ENCODE peak calls at places on chromosome 20, in nine cellular contexts. One of them, this sample, is unnamed.

GRCh38 chr20:44104807-44105517 is 82.0 kb downstream of the JPH2 start:
- DNase-seq in NCI-H510A treated with DMSO at 0.1 percent for 48 hours: peak
- DNase-seq in Calu3: peak
- DNase-seq in mammary epithelial cell: peak
- DNase-seq in dermis microvascular lymphatic vessel endothelial cell: peak
- DNase-seq in activated CD4-positive, alpha-beta T cell treated with anti-CD3 and anti-CD28 coated beads, Interleukin-2, amount 50 U/mL, for 48 hours: no peak
- DNase-seq in SHP77: peak
- DNase-seq in hippocampal formation: no peak
- DNase-seq in HFF-Myc: no peak
- DNase-seq in this sample: no peak

GRCh38 chr20:5996765-5997164 is 46.3 kb downstream of the MCM8 start:
- DNase-seq in NCI-H510A treated with DMSO at 0.1 percent for 48 hours: no peak
- DNase-seq in Calu3: no peak
- DNase-seq in mammary epithelial cell: no peak
- DNase-seq in dermis microvascular lymphatic vessel endothelial cell: no peak
- DNase-seq in activated CD4-positive, alpha-beta T cell treated with anti-CD3 and anti-CD28 coated beads, Interleukin-2, amount 50 U/mL, for 48 hours: no peak
- DNase-seq in SHP77: no peak
- DNase-seq in hippocampal formation: no peak
- DNase-seq in HFF-Myc: no peak
- DNase-seq in this sample: peak

GRCh38 chr20:44544178-44544719 is 22.4 kb upstream of the SERINC3 start:
- DNase-seq in NCI-H510A treated with DMSO at 0.1 percent for 48 hours: no peak
- DNase-seq in Calu3: no peak
- DNase-seq in mammary epithelial cell: no peak
- DNase-seq in dermis microvascular lymphatic vessel endothelial cell: no peak
- DNase-seq in activated CD4-positive, alpha-beta T cell treated with anti-CD3 and anti-CD28 coated beads, Interleukin-2, amount 50 U/mL, for 48 hours: no peak
- DNase-seq in SHP77: no peak
- DNase-seq in hippocampal formation: no peak
- DNase-seq in HFF-Myc: no peak
- DNase-seq in this sample: no peak

GRCh38 chr20:34663213-34663943 is 13.5 kb downstream of the PIGU start:
- DNase-seq in NCI-H510A treated with DMSO at 0.1 percent for 48 hours: no peak
- DNase-seq in Calu3: no peak
- DNase-seq in mammary epithelial cell: no peak
- DNase-seq in dermis microvascular lymphatic vessel endothelial cell: no peak
- DNase-seq in activated CD4-positive, alpha-beta T cell treated with anti-CD3 and anti-CD28 coated beads, Interleukin-2, amount 50 U/mL, for 48 hours: no peak
- DNase-seq in SHP77: no peak
- DNase-seq in hippocampal formation: no peak
- DNase-seq in HFF-Myc: no peak
- DNase-seq in this sample: no peak

GRCh38 chr20:59351148-59352040 is 51.0 kb downstream of the EDN3 start:
- DNase-seq in NCI-H510A treated with DMSO at 0.1 percent for 48 hours: no peak
- DNase-seq in Calu3: no peak
- DNase-seq in mammary epithelial cell: no peak
- DNase-seq in dermis microvascular lymphatic vessel endothelial cell: no peak
- DNase-seq in activated CD4-positive, alpha-beta T cell treated with anti-CD3 and anti-CD28 coated beads, Interleukin-2, amount 50 U/mL, for 48 hours: no peak
- DNase-seq in SHP77: no peak
- DNase-seq in hippocampal formation: no peak
- DNase-seq in HFF-Myc: peak
- DNase-seq in this sample: no peak

GRCh38 chr20:21682576-21682975 is 22.9 kb upstream of the PAX1 start:
- DNase-seq in NCI-H510A treated with DMSO at 0.1 percent for 48 hours: no peak
- DNase-seq in Calu3: no peak
- DNase-seq in mammary epithelial cell: no peak
- DNase-seq in dermis microvascular lymphatic vessel endothelial cell: no peak
- DNase-seq in activated CD4-positive, alpha-beta T cell treated with anti-CD3 and anti-CD28 coated beads, Interleukin-2, amount 50 U/mL, for 48 hours: no peak
- DNase-seq in SHP77: peak
- DNase-seq in hippocampal formation: peak
- DNase-seq in HFF-Myc: no peak
- DNase-seq in this sample: no peak

GRCh38 chr20:58179432-58180099 is 48.9 kb downstream of the ANKRD60 start:
- DNase-seq in NCI-H510A treated with DMSO at 0.1 percent for 48 hours: no peak
- DNase-seq in Calu3: peak
- DNase-seq in mammary epithelial cell: peak
- DNase-seq in dermis microvascular lymphatic vessel endothelial cell: no peak
- DNase-seq in activated CD4-positive, alpha-beta T cell treated with anti-CD3 and anti-CD28 coated beads, Interleukin-2, amount 50 U/mL, for 48 hours: peak
- DNase-seq in SHP77: no peak
- DNase-seq in hippocampal formation: peak
- DNase-seq in HFF-Myc: no peak
- DNase-seq in this sample: peak

GRCh38 chr20:23049201-23049932 is at the start of gene THBD:
- DNase-seq in NCI-H510A treated with DMSO at 0.1 percent for 48 hours: peak
- DNase-seq in Calu3: peak
- DNase-seq in mammary epithelial cell: peak
- DNase-seq in dermis microvascular lymphatic vessel endothelial cell: peak
- DNase-seq in activated CD4-positive, alpha-beta T cell treated with anti-CD3 and anti-CD28 coated beads, Interleukin-2, amount 50 U/mL, for 48 hours: peak
- DNase-seq in SHP77: no peak
- DNase-seq in hippocampal formation: no peak
- DNase-seq in HFF-Myc: no peak
- DNase-seq in this sample: no peak

GRCh38 chr20:63752411-63753101 is 13.0 kb downstream of the SLC2A4RG start:
- DNase-seq in NCI-H510A treated with DMSO at 0.1 percent for 48 hours: no peak
- DNase-seq in Calu3: no peak
- DNase-seq in mammary epithelial cell: no peak
- DNase-seq in dermis microvascular lymphatic vessel endothelial cell: no peak
- DNase-seq in activated CD4-positive, alpha-beta T cell treated with anti-CD3 and anti-CD28 coated beads, Interleukin-2, amount 50 U/mL, for 48 hours: no peak
- DNase-seq in SHP77: no peak
- DNase-seq in hippocampal formation: no peak
- DNase-seq in HFF-Myc: no peak
- DNase-seq in this sample: no peak

GRCh38 chr20:54468082-54468481 is 7.3 kb upstream of the DOK5 start:
- DNase-seq in NCI-H510A treated with DMSO at 0.1 percent for 48 hours: no peak
- DNase-seq in Calu3: no peak
- DNase-seq in mammary epithelial cell: no peak
- DNase-seq in dermis microvascular lymphatic vessel endothelial cell: no peak
- DNase-seq in activated CD4-positive, alpha-beta T cell treated with anti-CD3 and anti-CD28 coated beads, Interleukin-2, amount 50 U/mL, for 48 hours: no peak
- DNase-seq in SHP77: peak
- DNase-seq in hippocampal formation: no peak
- DNase-seq in HFF-Myc: no peak
- DNase-seq in this sample: no peak

GRCh38 chr20:53961527-53961926 is 108.9 kb downstream of the BCAS1 start:
- DNase-seq in NCI-H510A treated with DMSO at 0.1 percent for 48 hours: no peak
- DNase-seq in Calu3: no peak
- DNase-seq in mammary epithelial cell: no peak
- DNase-seq in dermis microvascular lymphatic vessel endothelial cell: no peak
- DNase-seq in activated CD4-positive, alpha-beta T cell treated with anti-CD3 and anti-CD28 coated beads, Interleukin-2, amount 50 U/mL, for 48 hours: no peak
- DNase-seq in SHP77: no peak
- DNase-seq in hippocampal formation: no peak
- DNase-seq in HFF-Myc: no peak
- DNase-seq in this sample: no peak

GRCh38 chr20:6051505-6051904 is 2.4 kb downstream of the LRRN4 start:
- DNase-seq in NCI-H510A treated with DMSO at 0.1 percent for 48 hours: no peak
- DNase-seq in Calu3: peak
- DNase-seq in mammary epithelial cell: peak
- DNase-seq in dermis microvascular lymphatic vessel endothelial cell: no peak
- DNase-seq in activated CD4-positive, alpha-beta T cell treated with anti-CD3 and anti-CD28 coated beads, Interleukin-2, amount 50 U/mL, for 48 hours: no peak
- DNase-seq in SHP77: no peak
- DNase-seq in hippocampal formation: no peak
- DNase-seq in HFF-Myc: no peak
- DNase-seq in this sample: no peak

GRCh38 chr20:45138451-45139300 is 14.4 kb upstream of the WFDC12 start:
- DNase-seq in NCI-H510A treated with DMSO at 0.1 percent for 48 hours: no peak
- DNase-seq in Calu3: peak
- DNase-seq in mammary epithelial cell: peak
- DNase-seq in dermis microvascular lymphatic vessel endothelial cell: no peak
- DNase-seq in activated CD4-positive, alpha-beta T cell treated with anti-CD3 and anti-CD28 coated beads, Interleukin-2, amount 50 U/mL, for 48 hours: peak
- DNase-seq in SHP77: no peak
- DNase-seq in hippocampal formation: no peak
- DNase-seq in HFF-Myc: no peak
- DNase-seq in this sample: peak

GRCh38 chr20:39851459-39851858 is 837.6 kb downstream of the MAFB start:
- DNase-seq in NCI-H510A treated with DMSO at 0.1 percent for 48 hours: no peak
- DNase-seq in Calu3: no peak
- DNase-seq in mammary epithelial cell: peak
- DNase-seq in dermis microvascular lymphatic vessel endothelial cell: no peak
- DNase-seq in activated CD4-positive, alpha-beta T cell treated with anti-CD3 and anti-CD28 coated beads, Interleukin-2, amount 50 U/mL, for 48 hours: no peak
- DNase-seq in SHP77: no peak
- DNase-seq in hippocampal formation: no peak
- DNase-seq in HFF-Myc: no peak
- DNase-seq in this sample: no peak

GRCh38 chr20:51446656-51447055 is 95.9 kb downstream of the NFATC2 start:
- DNase-seq in NCI-H510A treated with DMSO at 0.1 percent for 48 hours: no peak
- DNase-seq in Calu3: peak
- DNase-seq in mammary epithelial cell: peak
- DNase-seq in dermis microvascular lymphatic vessel endothelial cell: peak
- DNase-seq in activated CD4-positive, alpha-beta T cell treated with anti-CD3 and anti-CD28 coated beads, Interleukin-2, amount 50 U/mL, for 48 hours: no peak
- DNase-seq in SHP77: no peak
- DNase-seq in hippocampal formation: no peak
- DNase-seq in HFF-Myc: peak
- DNase-seq in this sample: no peak

GRCh38 chr20:47320990-47321805 is 35.3 kb downstream of the ZMYND8 start:
- DNase-seq in NCI-H510A treated with DMSO at 0.1 percent for 48 hours: peak
- DNase-seq in Calu3: peak
- DNase-seq in mammary epithelial cell: peak
- DNase-seq in dermis microvascular lymphatic vessel endothelial cell: no peak
- DNase-seq in activated CD4-positive, alpha-beta T cell treated with anti-CD3 and anti-CD28 coated beads, Interleukin-2, amount 50 U/mL, for 48 hours: no peak
- DNase-seq in SHP77: no peak
- DNase-seq in hippocampal formation: no peak
- DNase-seq in HFF-Myc: no peak
- DNase-seq in this sample: no peak

GRCh38 chr20:32538526-32538918 is 46.6 kb downstream of the NOL4L start:
- DNase-seq in NCI-H510A treated with DMSO at 0.1 percent for 48 hours: no peak
- DNase-seq in Calu3: no peak
- DNase-seq in mammary epithelial cell: no peak
- DNase-seq in dermis microvascular lymphatic vessel endothelial cell: no peak
- DNase-seq in activated CD4-positive, alpha-beta T cell treated with anti-CD3 and anti-CD28 coated beads, Interleukin-2, amount 50 U/mL, for 48 hours: peak
- DNase-seq in SHP77: no peak
- DNase-seq in hippocampal formation: no peak
- DNase-seq in HFF-Myc: no peak
- DNase-seq in this sample: no peak

GRCh38 chr20:55745840-55746239 is 259.5 kb downstream of the CBLN4 start:
- DNase-seq in NCI-H510A treated with DMSO at 0.1 percent for 48 hours: no peak
- DNase-seq in Calu3: no peak
- DNase-seq in mammary epithelial cell: no peak
- DNase-seq in dermis microvascular lymphatic vessel endothelial cell: no peak
- DNase-seq in activated CD4-positive, alpha-beta T cell treated with anti-CD3 and anti-CD28 coated beads, Interleukin-2, amount 50 U/mL, for 48 hours: no peak
- DNase-seq in SHP77: no peak
- DNase-seq in hippocampal formation: no peak
- DNase-seq in HFF-Myc: no peak
- DNase-seq in this sample: no peak

GRCh38 chr20:35106827-35107380 is 14.3 kb upstream of the TRPC4AP start:
- DNase-seq in NCI-H510A treated with DMSO at 0.1 percent for 48 hours: no peak
- DNase-seq in Calu3: no peak
- DNase-seq in mammary epithelial cell: no peak
- DNase-seq in dermis microvascular lymphatic vessel endothelial cell: no peak
- DNase-seq in activated CD4-positive, alpha-beta T cell treated with anti-CD3 and anti-CD28 coated beads, Interleukin-2, amount 50 U/mL, for 48 hours: no peak
- DNase-seq in SHP77: no peak
- DNase-seq in hippocampal formation: no peak
- DNase-seq in HFF-Myc: no peak
- DNase-seq in this sample: no peak

GRCh38 chr20:4227085-4227821 is 211.9 kb upstream of the RNF24 start:
- DNase-seq in NCI-H510A treated with DMSO at 0.1 percent for 48 hours: peak
- DNase-seq in Calu3: peak
- DNase-seq in mammary epithelial cell: peak
- DNase-seq in dermis microvascular lymphatic vessel endothelial cell: no peak
- DNase-seq in activated CD4-positive, alpha-beta T cell treated with anti-CD3 and anti-CD28 coated beads, Interleukin-2, amount 50 U/mL, for 48 hours: no peak
- DNase-seq in SHP77: no peak
- DNase-seq in hippocampal formation: no peak
- DNase-seq in HFF-Myc: no peak
- DNase-seq in this sample: no peak

GRCh38 chr20:56088381-56088780 is 83.1 kb upstream of the CBLN4 start:
- DNase-seq in NCI-H510A treated with DMSO at 0.1 percent for 48 hours: no peak
- DNase-seq in Calu3: no peak
- DNase-seq in mammary epithelial cell: no peak
- DNase-seq in dermis microvascular lymphatic vessel endothelial cell: no peak
- DNase-seq in activated CD4-positive, alpha-beta T cell treated with anti-CD3 and anti-CD28 coated beads, Interleukin-2, amount 50 U/mL, for 48 hours: no peak
- DNase-seq in SHP77: no peak
- DNase-seq in hippocampal formation: no peak
- DNase-seq in HFF-Myc: no peak
- DNase-seq in this sample: no peak

GRCh38 chr20:51597389-51598231 is 55.1 kb upstream of the NFATC2 start:
- DNase-seq in NCI-H510A treated with DMSO at 0.1 percent for 48 hours: no peak
- DNase-seq in Calu3: no peak
- DNase-seq in mammary epithelial cell: no peak
- DNase-seq in dermis microvascular lymphatic vessel endothelial cell: no peak
- DNase-seq in activated CD4-positive, alpha-beta T cell treated with anti-CD3 and anti-CD28 coated beads, Interleukin-2, amount 50 U/mL, for 48 hours: no peak
- DNase-seq in SHP77: no peak
- DNase-seq in hippocampal formation: no peak
- DNase-seq in HFF-Myc: no peak
- DNase-seq in this sample: no peak

GRCh38 chr20:32382102-32382950 is 24.2 kb downstream of the ASXL1 start:
- DNase-seq in NCI-H510A treated with DMSO at 0.1 percent for 48 hours: no peak
- DNase-seq in Calu3: no peak
- DNase-seq in mammary epithelial cell: peak
- DNase-seq in dermis microvascular lymphatic vessel endothelial cell: no peak
- DNase-seq in activated CD4-positive, alpha-beta T cell treated with anti-CD3 and anti-CD28 coated beads, Interleukin-2, amount 50 U/mL, for 48 hours: no peak
- DNase-seq in SHP77: no peak
- DNase-seq in hippocampal formation: no peak
- DNase-seq in HFF-Myc: no peak
- DNase-seq in this sample: no peak

GRCh38 chr20:49768204-49769124 is 44.2 kb upstream of the SLC9A8 start:
- DNase-seq in NCI-H510A treated with DMSO at 0.1 percent for 48 hours: peak
- DNase-seq in Calu3: peak
- DNase-seq in mammary epithelial cell: peak
- DNase-seq in dermis microvascular lymphatic vessel endothelial cell: peak
- DNase-seq in activated CD4-positive, alpha-beta T cell treated with anti-CD3 and anti-CD28 coated beads, Interleukin-2, amount 50 U/mL, for 48 hours: no peak
- DNase-seq in SHP77: peak
- DNase-seq in hippocampal formation: no peak
- DNase-seq in HFF-Myc: no peak
- DNase-seq in this sample: peak

GRCh38 chr20:3239026-3239866 is at the start of gene SLC4A11:
- DNase-seq in NCI-H510A treated with DMSO at 0.1 percent for 48 hours: peak
- DNase-seq in Calu3: peak
- DNase-seq in mammary epithelial cell: peak
- DNase-seq in dermis microvascular lymphatic vessel endothelial cell: no peak
- DNase-seq in activated CD4-positive, alpha-beta T cell treated with anti-CD3 and anti-CD28 coated beads, Interleukin-2, amount 50 U/mL, for 48 hours: peak
- DNase-seq in SHP77: peak
- DNase-seq in hippocampal formation: no peak
- DNase-seq in HFF-Myc: no peak
- DNase-seq in this sample: peak

GRCh38 chr20:7650481-7650880 is 289.8 kb downstream of the HAO1 start:
- DNase-seq in NCI-H510A treated with DMSO at 0.1 percent for 48 hours: no peak
- DNase-seq in Calu3: no peak
- DNase-seq in mammary epithelial cell: peak
- DNase-seq in dermis microvascular lymphatic vessel endothelial cell: no peak
- DNase-seq in activated CD4-positive, alpha-beta T cell treated with anti-CD3 and anti-CD28 coated beads, Interleukin-2, amount 50 U/mL, for 48 hours: no peak
- DNase-seq in SHP77: no peak
- DNase-seq in hippocampal formation: no peak
- DNase-seq in HFF-Myc: no peak
- DNase-seq in this sample: no peak

GRCh38 chr20:63051911-63052310 is 45.1 kb upstream of the BHLHE23 start:
- DNase-seq in NCI-H510A treated with DMSO at 0.1 percent for 48 hours: no peak
- DNase-seq in Calu3: no peak
- DNase-seq in mammary epithelial cell: no peak
- DNase-seq in dermis microvascular lymphatic vessel endothelial cell: no peak
- DNase-seq in activated CD4-positive, alpha-beta T cell treated with anti-CD3 and anti-CD28 coated beads, Interleukin-2, amount 50 U/mL, for 48 hours: no peak
- DNase-seq in SHP77: no peak
- DNase-seq in hippocampal formation: no peak
- DNase-seq in HFF-Myc: no peak
- DNase-seq in this sample: no peak

GRCh38 chr20:21033817-21034216 is 72.3 kb downstream of the LINC00237 start:
- DNase-seq in NCI-H510A treated with DMSO at 0.1 percent for 48 hours: no peak
- DNase-seq in Calu3: no peak
- DNase-seq in mammary epithelial cell: no peak
- DNase-seq in dermis microvascular lymphatic vessel endothelial cell: no peak
- DNase-seq in activated CD4-positive, alpha-beta T cell treated with anti-CD3 and anti-CD28 coated beads, Interleukin-2, amount 50 U/mL, for 48 hours: no peak
- DNase-seq in SHP77: no peak
- DNase-seq in hippocampal formation: no peak
- DNase-seq in HFF-Myc: no peak
- DNase-seq in this sample: no peak

GRCh38 chr20:51763965-51764602 is 4.1 kb downstream of the ATP9A start:
- DNase-seq in NCI-H510A treated with DMSO at 0.1 percent for 48 hours: no peak
- DNase-seq in Calu3: no peak
- DNase-seq in mammary epithelial cell: no peak
- DNase-seq in dermis microvascular lymphatic vessel endothelial cell: no peak
- DNase-seq in activated CD4-positive, alpha-beta T cell treated with anti-CD3 and anti-CD28 coated beads, Interleukin-2, amount 50 U/mL, for 48 hours: no peak
- DNase-seq in SHP77: no peak
- DNase-seq in hippocampal formation: no peak
- DNase-seq in HFF-Myc: no peak
- DNase-seq in this sample: no peak

GRCh38 chr20:33444797-33445560 is 1.4 kb upstream of the SNTA1 start:
- DNase-seq in NCI-H510A treated with DMSO at 0.1 percent for 48 hours: no peak
- DNase-seq in Calu3: peak
- DNase-seq in mammary epithelial cell: no peak
- DNase-seq in dermis microvascular lymphatic vessel endothelial cell: no peak
- DNase-seq in activated CD4-positive, alpha-beta T cell treated with anti-CD3 and anti-CD28 coated beads, Interleukin-2, amount 50 U/mL, for 48 hours: peak
- DNase-seq in SHP77: no peak
- DNase-seq in hippocampal formation: no peak
- DNase-seq in HFF-Myc: no peak
- DNase-seq in this sample: no peak

GRCh38 chr20:19473894-19474293 is 261.5 kb downstream of the SLC24A3 start:
- DNase-seq in NCI-H510A treated with DMSO at 0.1 percent for 48 hours: no peak
- DNase-seq in Calu3: no peak
- DNase-seq in mammary epithelial cell: no peak
- DNase-seq in dermis microvascular lymphatic vessel endothelial cell: no peak
- DNase-seq in activated CD4-positive, alpha-beta T cell treated with anti-CD3 and anti-CD28 coated beads, Interleukin-2, amount 50 U/mL, for 48 hours: no peak
- DNase-seq in SHP77: no peak
- DNase-seq in hippocampal formation: no peak
- DNase-seq in HFF-Myc: no peak
- DNase-seq in this sample: no peak